ENCODE peak calls at places on chromosomes 2 and 18, in eight cellular contexts. G is cardiac muscle cell; K is IMR-90; J is CD8-positive, alpha-beta memory T cell; E is K562; Q is heart right ventricle; L is lung; D is HepG2. H is an unnamed sample. For H3K9me3, the result is how much of the 10 kb centered on the place peaks cover.

GRCh38 chr18:52682260-52682659 is 342.3 kb downstream of the DCC start:
- DNase-seq in G (no peak), Q (no peak), K (no peak), E (no peak), J (no peak), D (no peak), L (no peak), H (no peak)

GRCh38 chr2:190862591-190862991 is 18.0 kb upstream of the GLS start:
- DNase-seq in Q (no peak), L (no peak), E (no peak), D (no peak), K (peak), J (no peak), G (no peak), H (no peak)

GRCh38 chr18:45865466-45865865 is 40.0 kb downstream of the SIGLEC15 start:
- DNase-seq in K (no peak), Q (no peak), L (no peak), J (no peak), G (no peak), E (no peak), D (no peak), H (no peak)

GRCh38 chr2:145569108-145569507 is 1049.2 kb upstream of the ZEB2 start:
- DNase-seq in G (no peak), J (no peak), Q (no peak), D (no peak), K (peak), L (no peak), E (no peak), H (no peak)

GRCh38 chr18:9755603-9756002 is 47.5 kb downstream of the RAB31 start:
- DNase-seq in G (no peak), Q (no peak), J (no peak), K (no peak), D (no peak), L (no peak), E (no peak), H (no peak)

GRCh38 chr2:140436956-140437355 is 1656.8 kb upstream of the NXPH2 start:
- DNase-seq in E (no peak), K (no peak), D (no peak), Q (no peak), G (peak), J (no peak), L (no peak), H (no peak)

GRCh38 chr2:88711331-88711730 is 19.9 kb downstream of the RPIA start:
- DNase-seq in E (no peak), Q (no peak), K (no peak), D (no peak), L (no peak), J (no peak), G (no peak), H (no peak)

GRCh38 chr2:100900156-100900795 is 80.3 kb downstream of the NPAS2 start:
- DNase-seq in E (no peak), J (no peak), K (peak), Q (no peak), D (no peak), G (no peak), L (no peak), H (no peak)

GRCh38 chr2:178553047-178553446 is 72.8 kb downstream of the PLEKHA3 start:
- DNase-seq in G (no peak), Q (no peak), L (no peak), K (peak), J (no peak), E (no peak), D (no peak), H (peak)

GRCh38 chr2:174439950-174440349 is 44.4 kb downstream of the SCRN3 start:
- DNase-seq in J (no peak), D (no peak), G (peak), K (no peak), E (no peak), Q (no peak), L (no peak), H (no peak)

GRCh38 chr2:131154071-131154531 is 49.0 kb downstream of the PLEKHB2 start:
- DNase-seq in Q (peak), L (peak), E (peak), K (peak), G (peak), J (peak), D (peak), H (peak)

GRCh38 chr2:197873293-197873701 is 68.9 kb downstream of the PLCL1 start:
- DNase-seq in G (peak), K (peak), J (no peak), Q (no peak), D (no peak), L (no peak), E (no peak), H (peak)

GRCh38 chr2:72755647-72756423 is 70.0 kb downstream of the EXOC6B start:
- DNase-seq in D (peak), E (no peak), G (peak), K (peak), J (no peak), Q (no peak), L (no peak), H (no peak)

GRCh38 chr2:42493885-42494433 is at the start of gene KCNG3:
- DNase-seq in K (peak), L (peak), J (peak), D (peak), G (peak), Q (peak), E (peak), H (no peak)

GRCh38 chr2:142008135-142008744 is 122.6 kb downstream of the LRP1B start:
- DNase-seq in D (no peak), G (peak), Q (no peak), E (no peak), K (no peak), J (no peak), L (no peak), H (no peak)

GRCh38 chr2:58796239-58796638 is 555.1 kb upstream of the FANCL start:
- DNase-seq in K (no peak), Q (no peak), G (no peak), J (no peak), L (no peak), D (no peak), E (no peak), H (no peak)

GRCh38 chr2:189407161-189407943 is 33.9 kb upstream of the WDR75 start:
- DNase-seq in G (no peak), K (peak), Q (no peak), D (no peak), L (no peak), E (no peak), J (no peak), H (peak)

GRCh38 chr2:215347878-215348277 is 36.0 kb downstream of the ATIC start:
- DNase-seq in K (no peak), J (no peak), L (no peak), D (no peak), Q (no peak), E (no peak), G (no peak), H (no peak)

GRCh38 chr2:144460981-144461766 is 58.7 kb downstream of the ZEB2 start:
- DNase-seq in L (peak), K (peak), J (no peak), E (no peak), D (no peak), Q (no peak), G (no peak), H (peak)

GRCh38 chr18:3400567-3401296 is 49.2 kb upstream of the TGIF1 start:
- DNase-seq in E (no peak), D (no peak), K (no peak), Q (no peak), J (no peak), G (no peak), L (no peak), H (no peak)

GRCh38 chr18:23163786-23164583 is 28.7 kb downstream of the CABLES1 start:
- DNase-seq in G (no peak), L (no peak), D (no peak), K (no peak), J (no peak), Q (no peak), E (no peak), H (no peak)

GRCh38 chr2:163348843-163349395 is 386.9 kb downstream of the FIGN start:
- DNase-seq in D (peak), J (no peak), E (no peak), G (peak), Q (no peak), L (no peak), K (peak), H (peak)

GRCh38 chr2:71728036-71728435 is 274.7 kb downstream of the DYSF start:
- DNase-seq in L (no peak), Q (no peak), G (no peak), E (no peak), J (no peak), D (no peak), K (no peak), H (no peak)

GRCh38 chr2:10868465-10869314 is 43.0 kb upstream of the KCNF1 start:
- DNase-seq in E (no peak), J (no peak), L (no peak), G (no peak), K (peak), Q (no peak), D (no peak), H (peak)

GRCh38 chr2:32064021-32064678 is 794 bp downstream of the SPAST start:
- DNase-seq in J (peak), D (no peak), L (peak), E (peak), G (peak), Q (no peak), K (no peak), H (no peak)

GRCh38 chr2:18483896-18484295 is 76.6 kb downstream of the RDH14 start:
- DNase-seq in G (no peak), Q (no peak), L (no peak), J (no peak), E (no peak), K (peak), D (no peak), H (no peak)

GRCh38 chr2:28528206-28528605 is 32.3 kb downstream of the PLB1 start:
- DNase-seq in J (no peak), G (peak), D (no peak), K (no peak), Q (peak), L (no peak), E (no peak), H (no peak)

GRCh38 chr2:10399358-10399757 is 48.8 kb downstream of the ODC1 start:
- DNase-seq in L (no peak), K (no peak), J (no peak), D (no peak), G (no peak), E (no peak), Q (no peak), H (no peak)

GRCh38 chr18:45440246-45440645 is 175.0 kb upstream of the SLC14A2 start:
- DNase-seq in J (no peak), K (no peak), L (no peak), D (no peak), Q (no peak), G (no peak), E (no peak), H (no peak)

GRCh38 chr2:46298272-46298521 is 990 bp downstream of the EPAS1 start:
- DNase-seq in Q (no peak), K (no peak), E (no peak), G (no peak), D (no peak), J (no peak), L (no peak), H (no peak)

GRCh38 chr18:40159141-40160017 is 1795.7 kb upstream of the PIK3C3 start:
- DNase-seq in K (peak), E (no peak), Q (no peak), L (no peak), G (peak), D (peak), J (no peak), H (no peak)

DNA sequence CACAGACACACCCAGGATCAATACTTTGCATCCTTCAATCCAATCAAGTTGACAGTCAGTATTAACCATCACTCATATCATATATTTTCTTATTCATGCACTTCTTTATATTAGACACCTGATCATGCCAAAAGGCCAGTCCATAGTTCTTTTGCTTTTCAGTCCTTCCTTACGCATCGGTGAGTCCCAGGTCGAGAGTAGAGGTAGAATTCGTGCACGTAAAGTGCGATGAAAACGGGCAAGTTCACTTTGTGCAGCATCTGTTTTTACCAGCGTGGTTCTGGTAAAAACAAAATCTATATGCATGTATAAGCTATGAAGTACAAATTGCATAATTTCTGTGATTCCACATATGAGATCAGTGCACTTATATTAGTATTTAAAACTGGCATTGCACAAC is 1.2 kb upstream of the COPS8 start:
- DNase-seq in L (no peak), G (no peak), E (no peak), J (no peak), D (no peak), Q (no peak), K (no peak), H (no peak)
- H3K4me3 ChIP-seq in L (no peak), G (peak), E (no peak), J (no peak), D (peak), Q (no peak), K (no peak), H (no peak)

DNA sequence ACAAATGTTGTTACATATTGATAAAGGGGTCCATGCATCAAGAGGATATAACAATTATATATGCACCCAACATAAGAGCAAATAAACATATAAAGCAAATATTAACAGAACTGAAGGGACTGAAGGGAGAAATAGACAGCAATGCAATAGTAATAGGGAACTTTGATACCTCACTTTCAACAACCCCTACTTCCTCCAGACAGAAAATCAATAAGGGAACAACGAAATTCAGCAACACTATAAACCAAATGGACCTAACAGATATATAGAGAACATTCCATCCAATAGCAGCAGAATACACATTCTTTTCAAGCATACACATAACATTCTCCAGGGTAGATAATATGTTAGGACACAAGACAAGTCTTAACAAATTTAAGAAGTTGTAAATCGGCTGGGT is 71.7 kb downstream of the L3MBTL4 start:
- DNase-seq in K (no peak), G (no peak), J (no peak), D (peak), L (no peak), Q (no peak), E (no peak), H (no peak)
- H3K9me3 ChIP-seq in K (under half), G (under half), J (under half), D (under half), L (under half), Q (half or more), E (under half), H (under half)

DNA sequence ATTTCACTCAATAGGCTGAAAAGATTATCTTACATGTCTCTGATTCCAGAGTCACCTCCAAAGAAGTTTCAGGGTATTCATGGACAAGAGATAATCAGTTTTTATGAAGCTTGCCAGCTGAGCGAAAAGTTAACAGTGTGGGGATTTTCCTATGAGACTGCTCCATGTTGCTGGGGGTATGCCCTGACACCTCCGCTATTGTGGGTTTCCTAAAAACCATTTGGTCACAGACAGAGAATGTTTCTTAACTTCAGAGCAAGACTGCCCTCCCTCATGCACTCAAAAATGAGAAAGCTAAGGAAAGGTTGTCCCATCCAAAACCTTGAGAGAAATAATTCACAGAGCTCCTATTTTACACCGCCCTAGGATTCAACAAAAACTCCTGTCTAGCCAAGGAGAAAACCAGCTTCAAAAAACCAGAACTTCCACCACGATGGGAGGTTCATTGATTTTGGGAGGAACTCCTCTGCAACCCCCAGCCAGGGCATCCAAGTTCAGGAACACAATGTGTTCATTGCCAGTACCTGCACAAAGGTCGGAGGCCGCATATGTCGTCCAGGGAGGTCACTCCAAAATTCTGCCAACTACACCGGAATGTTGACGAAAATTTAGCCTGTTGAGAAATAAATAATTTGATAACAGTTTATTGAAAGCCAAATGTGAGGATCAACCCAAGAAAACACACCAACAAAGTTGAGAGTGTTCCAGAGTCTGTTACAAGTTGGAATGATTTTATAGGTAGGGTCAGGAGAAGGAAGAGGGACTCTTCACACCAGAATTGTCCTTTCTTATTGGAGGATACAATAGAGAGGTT is 104.3 kb downstream of the SP100 start:
- DNase-seq in K (no peak), E (no peak), J (no peak), G (no peak), D (no peak), Q (no peak), L (no peak), H (no peak)
- H3K27ac ChIP-seq in K (no peak), E (no peak), J (no peak), G (no peak), D (no peak), Q (no peak), L (no peak), H (no peak)

DNA sequence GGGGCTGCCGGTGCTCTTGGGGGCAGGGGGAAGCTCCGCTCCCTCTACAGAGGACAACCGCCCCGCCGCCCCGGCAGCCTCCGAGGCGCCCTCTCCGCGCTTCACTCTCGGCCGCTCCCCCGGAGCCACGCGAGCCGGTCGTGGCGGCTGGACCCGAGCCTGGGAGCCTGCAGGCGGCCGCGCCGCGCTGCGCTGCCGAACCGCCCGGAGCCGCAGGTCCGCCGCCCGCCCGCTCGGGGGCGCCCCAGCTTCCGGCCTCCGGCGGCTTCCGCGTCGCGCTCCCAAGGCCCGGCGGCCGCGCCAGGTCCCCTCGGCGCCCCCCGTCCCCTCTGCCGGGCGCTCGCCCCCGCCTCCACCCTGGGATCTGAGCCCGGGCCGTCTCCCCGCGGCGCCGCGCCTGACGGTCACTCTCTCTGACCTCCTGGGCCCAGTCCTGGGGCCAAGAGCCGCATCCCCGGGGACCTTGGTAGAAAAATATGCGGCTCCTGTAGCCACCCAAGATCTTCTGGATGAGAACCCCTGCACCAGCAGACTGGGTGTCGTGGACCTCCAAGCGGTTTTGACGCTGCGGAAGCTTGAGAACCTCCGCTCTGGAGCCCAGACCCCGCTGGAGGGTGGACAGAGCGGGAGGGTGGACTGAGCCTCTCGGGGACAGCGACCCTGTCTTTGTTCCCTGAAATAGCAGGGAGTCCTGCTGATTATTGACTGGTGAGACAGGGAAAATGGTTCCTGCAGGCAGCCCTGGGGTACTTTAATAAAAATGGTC is 44.3 kb downstream of the SERTAD2 start:
- DNase-seq in K (peak), G (peak), D (no peak), Q (peak), L (peak), J (peak), E (peak), H (no peak)
- H3K4me3 ChIP-seq in K (peak), G (peak), D (peak), Q (peak), L (peak), J (peak), E (peak), H (peak)

GRCh38 chr2:172525601-172526000 is 30.3 kb upstream of the PDK1 start:
- DNase-seq in L (no peak), D (no peak), K (no peak), J (no peak), E (no peak), G (no peak), Q (no peak), H (no peak)

GRCh38 chr2:172533687-172534086 is 22.2 kb upstream of the PDK1 start:
- DNase-seq in D (no peak), Q (no peak), L (no peak), G (no peak), K (no peak), J (no peak), E (no peak), H (no peak)

GRCh38 chr2:172535119-172535518 is 20.8 kb upstream of the PDK1 start:
- DNase-seq in K (no peak), D (no peak), Q (no peak), G (no peak), J (no peak), L (no peak), E (no peak), H (no peak)

DNA sequence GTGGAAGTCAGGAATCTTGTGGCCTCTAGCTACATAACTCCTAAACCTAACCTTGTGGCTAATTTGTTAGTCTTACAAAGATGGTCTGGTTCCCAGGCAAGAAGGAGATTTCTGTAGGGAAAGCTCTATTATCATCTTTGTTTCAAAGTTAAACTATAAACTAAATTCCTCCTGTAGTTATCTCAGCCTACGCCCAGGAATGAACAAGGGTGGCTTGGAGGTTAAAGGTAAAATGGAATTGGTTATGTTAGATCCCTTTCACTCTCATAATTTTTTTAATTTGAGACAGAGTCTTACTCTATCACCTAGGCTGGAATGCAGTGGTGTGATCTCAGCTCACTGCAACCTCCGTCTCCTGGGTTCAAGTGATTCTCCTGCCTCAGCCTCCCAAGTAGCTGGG is 24.6 kb upstream of the PDK1 start:
- DNase-seq in J (no peak), Q (no peak), K (no peak), G (no peak), D (no peak), E (no peak), L (no peak), H (no peak)
- H3K9me3 ChIP-seq in J (under half), Q (under half), K (under half), G (under half), D (under half), E (under half), L (under half), H (under half)

GRCh38 chr2:232310189-232310588 is 68.4 kb upstream of the ALPP start:
- DNase-seq in L (no peak), K (no peak), G (no peak), E (no peak), Q (no peak), J (no peak), D (no peak), H (no peak)
- H3K27ac ChIP-seq in L (no peak), K (no peak), G (no peak), E (no peak), Q (no peak), J (peak), D (no peak), H (no peak)

H was measured in AG04450.